ENCODE peak calls at places on chromosomes 6 and 20, in six cellular contexts. R is stimulated activated CD4-positive, alpha-beta T cell treated with anti-CD3 and anti-CD28 coated beads, TNF-alpha, amount 100 ng/mL, for 4 hours; C is B cell; Q is stimulated activated CD8-positive, alpha-beta memory T cell treated with anti-CD3 and anti-CD28 coated beads, Interleukin-4, amount 100 ng/mL, for 4 hours; X is hepatocyte; O is activated T-cell treated with anti-CD3 and anti-CD28 coated beads, Interleukin-2, amount 50 U/mL, for 1 hour. B is an unnamed sample.

GRCh38 chr6:166257911-166258318 is 50.3 kb downstream of the PRR18 start:
- DNase-seq in C (no peak), Q (no peak), R (peak; percentile 49), X (no peak), O (no peak), B (no peak)

GRCh38 chr20:39986231-39986904 is 702.7 kb downstream of the MAFB start:
- DNase-seq in R (no peak), X (peak; percentile 67), Q (no peak), O (no peak), C (no peak), B (peak; percentile 93)

GRCh38 chr6:87668006-87668405 is 34.0 kb downstream of the AKIRIN2 start:
- DNase-seq in X (no peak), R (no peak), O (no peak), Q (no peak), C (no peak), B (no peak)

GRCh38 chr20:19940945-19941590 is 76.1 kb upstream of the NAA20 start:
- DNase-seq in X (no peak), O (no peak), Q (no peak), R (no peak), C (no peak), B (no peak)

GRCh38 chr6:32491703-32492102 is 38.4 kb downstream of the HLA-DRB5 start:
- DNase-seq in C (no peak), X (no peak), Q (no peak), O (no peak), R (no peak), B (no peak)

GRCh38 chr20:62601172-62601571 is 41.1 kb upstream of the SLCO4A1 start:
- DNase-seq in O (no peak), R (no peak), X (no peak), Q (no peak), C (no peak), B (no peak)

GRCh38 chr20:46088409-46089075 is 1.2 kb downstream of the NCOA5 start:
- DNase-seq in R (no peak), Q (no peak), X (peak; percentile 28), O (no peak), C (no peak), B (peak; percentile 33)

GRCh38 chr6:125077453-125077852 is 76.1 kb upstream of the TPD52L1 start:
- DNase-seq in X (no peak), R (no peak), O (no peak), Q (no peak), C (no peak), B (peak; percentile 41)

GRCh38 chr6:106579281-106579680 is 50.0 kb downstream of the RTN4IP1 start:
- DNase-seq in C (no peak), X (no peak), R (no peak), Q (no peak), O (no peak), B (peak; percentile 14)

GRCh38 chr20:11277170-11277569 is 603.4 kb upstream of the JAG1 start:
- DNase-seq in C (no peak), R (no peak), O (no peak), Q (no peak), X (no peak), B (no peak)

GRCh38 chr6:147278891-147279290 is 74.7 kb downstream of the STXBP5 start:
- DNase-seq in C (no peak), X (no peak), Q (no peak), R (no peak), O (no peak), B (no peak)